ENCODE peak calls at places on chromosomes 16 and 17, in five cellular contexts. F is EH; O is colonic mucosa; E is stimulated activated CD8-positive, alpha-beta memory T cell treated with anti-CD3 and anti-CD28 coated beads, Interleukin-2, amount 100 ng/mL, for 48 hours; M is left ventricle myocardium inferior. I is an unnamed sample.

GRCh38 chr17:38560503-38561318 is 45.0 kb downstream of the SRCIN1 start:
- DNase-seq in M (no peak), F (peak), O (no peak), E (no peak), I (peak)

GRCh38 chr16:2687531-2688308 is 5.4 kb downstream of the KCTD5 start:
- DNase-seq in E (no peak), F (no peak), M (no peak), O (no peak), I (no peak)

GRCh38 chr16:4984174-4985000 is 26.3 kb downstream of the SEC14L5 start:
- DNase-seq in F (no peak), O (no peak), M (no peak), E (no peak), I (no peak)

GRCh38 chr17:69525920-69526841 is 111.7 kb downstream of the MAP2K6 start:
- DNase-seq in F (peak), E (no peak), O (peak), M (peak), I (peak)

GRCh38 chr16:53948326-53948725 is 244.4 kb downstream of the FTO start:
- DNase-seq in E (no peak), M (no peak), F (no peak), O (no peak), I (no peak)

GRCh38 chr16:66952430-66953139 is 8.5 kb upstream of the CES3 start:
- DNase-seq in E (no peak), M (no peak), O (no peak), F (no peak), I (no peak)

GRCh38 chr16:2979669-2980226 is 498 bp downstream of the PKMYT1 start:
- DNase-seq in F (no peak), O (peak), M (no peak), E (no peak), I (no peak)

GRCh38 chr17:48582750-48583069 is 4.6 kb upstream of the HOXB4 start:
- DNase-seq in O (no peak), M (no peak), F (no peak), E (no peak), I (no peak)

GRCh38 chr17:67555855-67556254 is 161.9 kb upstream of the NOL11 start:
- DNase-seq in F (no peak), O (no peak), E (no peak), M (no peak), I (no peak)

GRCh38 chr17:64938925-64939474 is 19.7 kb upstream of the LRRC37A3 start:
- DNase-seq in O (peak), E (peak), M (peak), F (peak), I (no peak)

GRCh38 chr16:10600792-10601443 is 20.5 kb upstream of the EMP2 start:
- DNase-seq in F (no peak), O (no peak), E (no peak), M (no peak), I (no peak)

GRCh38 chr17:56785396-56785795 is 48.3 kb downstream of the C17orf67 start:
- DNase-seq in M (no peak), E (no peak), O (no peak), F (peak), I (peak)

GRCh38 chr16:85002099-85002541 is 9.2 kb downstream of the ZDHHC7 start:
- DNase-seq in F (no peak), O (no peak), E (no peak), M (no peak), I (no peak)

GRCh38 chr17:49290690-49291326 is 60.2 kb upstream of the PHOSPHO1 start:
- DNase-seq in M (no peak), F (peak), O (peak), E (no peak), I (peak)

GRCh38 chr17:75364078-75364477 is 41.4 kb downstream of the GRB2 start:
- DNase-seq in E (no peak), O (no peak), M (no peak), F (peak), I (no peak)

GRCh38 chr17:4901648-4902344 is 1.1 kb downstream of the CHRNE start:
- DNase-seq in E (no peak), F (no peak), M (peak), O (peak), I (peak)

GRCh38 chr17:74803971-74804370 is 27.8 kb upstream of the NAT9 start:
- DNase-seq in M (no peak), O (no peak), E (no peak), F (peak), I (no peak)

GRCh38 chr16:10309271-10309932 is 76.5 kb upstream of the ATF7IP2 start:
- DNase-seq in O (no peak), E (no peak), F (no peak), M (no peak), I (no peak)

GRCh38 chr16:78844682-78845081 is 745.2 kb downstream of the WWOX start:
- DNase-seq in F (no peak), M (no peak), E (no peak), O (no peak), I (no peak)

I was measured in dermis microvascular lymphatic vessel endothelial cell.